ENCODE peak calls at places on chromosomes 6 and 20, in five cellular contexts. B, Y, L, S and U are unnamed samples.

GRCh38 chr6:81572020-81572419 is 180.5 kb downstream of the TENT5A start:
- DNase-seq in L (no peak), Y (no peak), B (no peak), S (no peak), U (no peak)

GRCh38 chr6:147407571-147407970 is 100.9 kb upstream of the SAMD5 start:
- DNase-seq in Y (no peak), S (no peak), B (no peak), L (no peak), U (no peak)

GRCh38 chr20:19621072-19621471 is 137.0 kb upstream of the RIN2 start:
- DNase-seq in L (peak), S (no peak), B (no peak), Y (no peak), U (no peak)

GRCh38 chr6:161434331-161434730 is 160.5 kb upstream of the AGPAT4 start:
- DNase-seq in Y (no peak), B (peak), S (no peak), L (peak), U (no peak)

GRCh38 chr20:48294196-48294595 is 508.9 kb upstream of the SULF2 start:
- DNase-seq in Y (peak), L (no peak), B (no peak), S (no peak), U (no peak)

GRCh38 chr20:53582574-53583351 is 10.9 kb downstream of the ZNF217 start:
- DNase-seq in L (peak), S (no peak), Y (no peak), B (no peak), U (no peak)

GRCh38 chr6:31405996-31406395 is 2.6 kb downstream of the MICA start:
- DNase-seq in L (no peak), Y (no peak), S (no peak), B (no peak), U (no peak)

GRCh38 chr6:27547157-27548075 is 74.5 kb upstream of the ZNF184 start:
- DNase-seq in B (no peak), L (peak), S (peak), Y (peak), U (no peak)

GRCh38 chr6:135692426-135692825 is 159.1 kb upstream of the PDE7B start:
- DNase-seq in Y (no peak), B (no peak), L (no peak), S (no peak), U (no peak)

GRCh38 chr6:83429857-83430605 is 820 bp downstream of the ME1 start:
- DNase-seq in B (no peak), Y (no peak), L (peak), S (peak), U (no peak)

GRCh38 chr6:11918021-11918738 is 93.9 kb upstream of the HIVEP1 start:
- DNase-seq in S (no peak), Y (no peak), B (no peak), L (peak), U (no peak)

GRCh38 chr20:50056951-50057403 is 56.0 kb downstream of the UBE2V1 start:
- DNase-seq in S (no peak), B (no peak), L (no peak), Y (no peak), U (no peak)

GRCh38 chr20:46361386-46361785 is 45.0 kb downstream of the ELMO2 start:
- DNase-seq in L (no peak), B (no peak), S (no peak), Y (no peak), U (no peak)

GRCh38 chr6:126529605-126530004 is 189.7 kb downstream of the CENPW start:
- DNase-seq in B (no peak), L (no peak), Y (no peak), S (no peak), U (no peak)

GRCh38 chr6:156102129-156102528 is 646.5 kb upstream of the NOX3 start:
- DNase-seq in L (no peak), S (no peak), Y (no peak), B (no peak), U (no peak)

GRCh38 chr20:39195495-39196129 is 233.5 kb downstream of the DHX35 start:
- DNase-seq in Y (no peak), L (no peak), B (no peak), S (no peak), U (peak)

GRCh38 chr6:161162722-161163121 is 111.1 kb downstream of the AGPAT4 start:
- DNase-seq in L (no peak), Y (no peak), B (no peak), S (no peak), U (no peak)

GRCh38 chr6:88573971-88574370 is 389.4 kb downstream of the RNGTT start:
- DNase-seq in B (no peak), Y (no peak), S (peak), L (no peak), U (no peak)

GRCh38 chr6:16511048-16511660 is 250.1 kb downstream of the ATXN1 start:
- DNase-seq in Y (peak), L (peak), B (peak), S (peak), U (peak)

GRCh38 chr20:53949319-53949839 is 121.0 kb downstream of the BCAS1 start:
- DNase-seq in Y (no peak), S (no peak), B (no peak), L (peak), U (no peak)

GRCh38 chr6:145323652-145324051 is 411.7 kb downstream of the EPM2A start:
- DNase-seq in S (no peak), B (no peak), Y (no peak), L (no peak), U (no peak)

GRCh38 chr6:96299525-96299924 is 222.1 kb upstream of the UFL1 start:
- DNase-seq in Y (no peak), L (no peak), S (no peak), B (no peak), U (no peak)

GRCh38 chr6:160379464-160379863 is 31.3 kb downstream of the SLC22A3 start:
- DNase-seq in L (peak), Y (no peak), S (no peak), B (no peak), U (no peak)

GRCh38 chr6:148524509-148524908 is 181.9 kb downstream of the SASH1 start:
- DNase-seq in S (no peak), B (no peak), Y (no peak), L (no peak), U (no peak)

GRCh38 chr20:50277064-50277415 is 86.4 kb downstream of the CEBPB start:
- DNase-seq in S (no peak), Y (no peak), B (no peak), L (no peak), U (no peak)

GRCh38 chr6:16504608-16505007 is 256.7 kb downstream of the ATXN1 start:
- DNase-seq in S (no peak), B (no peak), Y (no peak), L (no peak), U (no peak)

GRCh38 chr6:39330057-39330456 is 7.6 kb upstream of the KCNK16 start:
- DNase-seq in Y (no peak), L (no peak), S (no peak), B (no peak), U (no peak)

GRCh38 chr6:149128489-149129145 is 188.9 kb upstream of the TAB2 start:
- DNase-seq in B (no peak), Y (peak), L (no peak), S (no peak), U (no peak)

GRCh38 chr6:22095886-22096285 is 200.9 kb downstream of the PRL start:
- DNase-seq in Y (no peak), S (no peak), B (no peak), L (no peak), U (no peak)

GRCh38 chr6:31908791-31909190 is 6.9 kb upstream of the ZBTB12 start:
- DNase-seq in Y (no peak), B (no peak), L (peak), S (no peak), U (no peak)

GRCh38 chr20:59002388-59002787 is 4.7 kb downstream of the CTSZ start:
- DNase-seq in Y (no peak), B (no peak), S (no peak), L (no peak), U (no peak)